ENCODE peak calls at places on chromosomes 12 and 14, in five cellular contexts. E, B, L, F and Z are unnamed samples.

GRCh38 chr12:66144796-66145754 is 14.5 kb upstream of the LLPH start:
- DNase-seq in L (peak), E (peak), B (no peak), F (no peak), Z (peak)

GRCh38 chr12:62713723-62714122 is 221.2 kb downstream of the PPM1H start:
- DNase-seq in L (no peak), B (no peak), E (no peak), F (no peak), Z (no peak)

GRCh38 chr14:75513911-75514672 is 8.2 kb upstream of the BATF start:
- DNase-seq in F (no peak), B (peak), E (peak), L (peak), Z (no peak)

GRCh38 chr14:91144425-91145145 is 30.7 kb downstream of the DGLUCY start:
- DNase-seq in B (no peak), E (no peak), L (no peak), F (no peak), Z (peak)

GRCh38 chr12:77189463-77189862 is 124.1 kb upstream of the E2F7 start:
- DNase-seq in L (no peak), B (no peak), E (no peak), F (no peak), Z (peak)

GRCh38 chr14:56809262-56810215 is 740 bp downstream of the OTX2 start:
- DNase-seq in F (peak), L (no peak), B (no peak), E (no peak), Z (no peak)

GRCh38 chr12:68451261-68452091 is 119.3 kb upstream of the MDM1 start:
- DNase-seq in E (peak), B (peak), L (peak), F (no peak), Z (no peak)

GRCh38 chr12:112728909-112729308 is 62.6 kb upstream of the RPH3A start:
- DNase-seq in L (no peak), B (no peak), E (no peak), F (no peak), Z (no peak)

GRCh38 chr14:43692706-43693105 is 814.4 kb downstream of the FSCB start:
- DNase-seq in L (no peak), F (no peak), B (no peak), E (no peak), Z (no peak)

GRCh38 chr14:71725802-71726638 is 206.2 kb upstream of the RGS6 start:
- DNase-seq in B (no peak), E (no peak), L (no peak), F (no peak), Z (peak)

GRCh38 chr12:108099085-108099484 is 30.0 kb upstream of the WSCD2 start:
- DNase-seq in E (no peak), F (no peak), L (peak), B (no peak), Z (no peak)

GRCh38 chr12:41970744-41971143 is 173.9 kb downstream of the GXYLT1 start:
- DNase-seq in F (no peak), B (no peak), E (no peak), L (no peak), Z (no peak)

GRCh38 chr12:130982565-130983225 is 29.0 kb downstream of the ADGRD1 start:
- DNase-seq in F (no peak), E (no peak), L (no peak), B (no peak), Z (no peak)

GRCh38 chr12:27682534-27682933 is 13.7 kb upstream of the REP15 start:
- DNase-seq in B (no peak), L (no peak), F (no peak), E (no peak), Z (no peak)

GRCh38 chr12:124607681-124608425 is 40.4 kb upstream of the NCOR2 start:
- DNase-seq in L (no peak), F (no peak), E (no peak), B (no peak), Z (no peak)

GRCh38 chr12:112170376-112170775 is 45.0 kb downstream of the TRAFD1 start:
- DNase-seq in L (peak), F (peak), B (no peak), E (no peak), Z (no peak)

DNA sequence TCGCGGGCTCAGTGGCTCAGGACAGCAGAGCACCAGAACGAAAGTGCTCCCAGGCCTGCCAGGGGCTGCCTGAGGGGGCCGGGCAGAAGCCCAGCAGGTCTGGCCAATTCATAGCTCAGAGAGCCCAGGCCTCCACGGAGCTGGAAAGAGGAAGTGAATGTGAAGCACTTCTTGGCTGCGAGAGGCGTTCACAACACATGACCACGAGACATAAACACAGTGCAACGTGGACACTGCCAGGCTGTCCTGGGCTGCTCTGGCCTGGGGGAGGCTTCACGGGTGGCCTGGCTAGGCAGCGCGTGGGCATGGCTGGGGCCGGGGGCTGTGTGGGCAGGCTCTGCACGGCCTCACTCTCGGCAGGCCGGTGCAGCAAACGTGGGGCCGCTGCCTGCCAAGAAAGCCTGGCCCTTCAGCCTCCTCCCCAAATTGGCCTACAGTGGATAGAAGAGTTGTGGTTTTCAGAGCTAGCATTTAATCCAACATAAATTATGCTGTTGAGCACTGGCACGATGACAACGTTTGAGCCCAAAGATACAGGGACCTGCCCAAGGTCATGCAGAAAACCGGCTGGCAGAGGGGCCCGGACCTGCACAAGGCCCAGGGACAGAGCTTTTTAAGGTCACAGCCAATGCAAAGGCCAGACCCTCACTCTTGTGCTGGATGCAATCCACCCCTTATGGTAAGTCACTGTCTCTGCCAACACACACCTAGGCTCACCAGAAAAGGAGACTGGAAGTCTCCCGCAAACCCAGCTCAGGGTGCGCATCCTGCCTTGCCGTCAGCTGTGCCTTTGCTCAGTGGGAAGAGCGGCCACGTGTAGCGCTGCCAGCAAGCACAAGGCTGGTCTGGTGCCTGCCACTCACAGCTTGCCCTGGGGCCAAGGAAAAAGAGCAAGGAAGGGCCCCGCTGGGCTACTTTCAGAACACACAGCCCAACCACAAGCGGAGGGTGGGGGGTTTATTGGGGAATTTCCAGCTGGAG is 8.6 kb downstream of the SLC25A29 start:
- DNase-seq in F (no peak), B (peak), L (peak), E (peak), Z (no peak)
- TF ChIP-seq CTCF in F (no peak), B (no peak), L (no peak), E (no peak), Z (no peak)

DNA sequence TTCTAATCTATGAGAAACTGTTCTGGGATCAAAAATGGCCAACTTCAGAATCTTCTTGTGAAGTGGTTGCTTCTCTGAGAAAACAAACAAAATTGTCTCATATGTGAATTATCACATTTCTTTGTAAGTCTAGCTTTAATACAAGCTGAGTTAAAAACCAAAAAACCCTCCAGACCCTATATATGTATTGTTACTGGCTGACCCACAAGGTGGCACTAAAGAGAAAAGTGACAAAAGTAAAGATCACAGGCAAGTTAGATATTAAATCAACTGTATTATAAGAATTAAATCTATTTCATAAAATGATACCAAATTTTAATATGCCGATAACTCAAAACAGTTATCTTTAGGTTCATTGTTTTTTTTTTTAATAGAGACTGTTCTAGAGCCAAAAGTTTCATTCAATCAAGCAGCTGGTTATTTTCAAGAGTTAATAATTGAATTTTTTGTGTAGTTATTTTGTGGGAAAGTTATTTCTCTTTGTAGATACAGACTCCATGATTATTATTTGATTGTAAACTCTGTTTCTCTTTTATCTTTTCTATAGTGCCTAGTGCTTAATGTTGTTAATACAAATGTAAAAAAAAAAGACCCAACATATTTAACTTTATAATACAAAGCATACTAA is 7.5 kb upstream of the TRHDE start:
- DNase-seq in F (no peak), L (peak), B (no peak), E (no peak), Z (no peak)
- TF ChIP-seq CTCF in F (peak), L (peak), B (peak), E (no peak), Z (peak)

DNA sequence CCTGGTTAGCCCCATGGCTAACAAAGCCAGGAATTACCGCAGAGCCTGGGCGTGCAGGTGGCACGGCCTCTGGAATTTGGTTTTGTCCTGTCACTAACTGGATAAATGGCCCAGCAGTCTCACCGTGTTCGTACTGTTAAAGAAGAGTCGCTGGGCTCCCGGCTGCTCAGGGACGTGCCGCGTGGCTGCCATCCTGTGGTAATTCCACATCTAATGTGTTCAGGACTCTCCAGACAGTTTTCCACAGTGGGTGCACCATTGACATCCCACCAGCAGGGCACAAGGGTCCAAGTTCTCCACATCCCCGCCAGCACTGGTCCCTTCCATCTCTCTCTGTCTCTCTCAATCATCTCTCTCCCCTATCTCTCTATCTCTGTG is 19.6 kb downstream of the NOC4L start:
- DNase-seq in F (no peak), L (no peak), E (no peak), B (no peak), Z (no peak)
- TF ChIP-seq CTCF in F (no peak), L (no peak), E (no peak), B (no peak), Z (no peak)

GRCh38 chr14:64986578-64987571 is at the start of gene FNTB:
- DNase-seq in B (peak), L (peak), E (peak), F (peak), Z (peak)
- TF ChIP-seq CTCF in B (peak), L (peak), E (peak), F (peak), Z (peak)

DNA sequence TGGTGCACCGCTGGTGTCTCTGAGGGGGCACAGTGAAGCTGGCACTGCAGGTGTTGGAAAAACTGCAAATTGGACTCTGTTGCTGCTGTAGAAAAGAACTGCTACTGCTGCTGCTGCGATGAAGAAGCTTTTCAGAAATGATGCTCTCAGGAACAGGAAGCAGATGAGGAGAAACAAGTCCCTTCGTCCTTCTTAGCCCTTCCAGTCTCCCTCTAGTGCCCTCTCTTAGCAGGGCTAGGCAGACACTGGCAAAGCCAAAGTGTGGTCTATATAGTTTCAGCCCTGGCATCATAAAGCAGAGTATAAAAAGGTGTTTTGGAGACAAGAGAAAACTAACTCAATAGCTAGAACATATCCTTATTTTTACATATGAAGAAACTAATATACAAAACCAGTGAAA is 174.5 kb downstream of the MYRFL start:
- DNase-seq in F (no peak), B (no peak), E (no peak), L (no peak), Z (no peak)
- TF ChIP-seq CTCF in F (no peak), B (no peak), E (no peak), L (no peak), Z (peak)

DNA sequence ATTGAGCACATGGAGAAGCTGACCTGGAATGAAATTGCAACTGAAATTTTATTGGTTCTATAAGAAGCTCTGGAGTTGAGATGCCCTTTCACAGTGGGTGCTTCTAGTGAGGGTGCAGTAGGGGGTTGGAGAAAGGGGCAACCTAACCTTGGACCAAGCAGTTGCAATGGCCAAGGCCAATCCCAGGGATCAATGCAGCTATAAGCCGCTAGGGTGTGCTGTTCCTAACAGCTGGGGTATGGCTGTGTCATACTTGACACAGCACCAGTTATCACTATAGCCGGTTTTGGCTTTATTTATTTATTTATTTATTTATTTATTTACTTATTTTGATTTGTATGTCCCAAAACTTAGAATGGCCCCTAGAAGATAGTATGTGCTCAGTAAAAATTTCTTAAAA is 505.9 kb downstream of the FLRT2 start:
- DNase-seq in B (no peak), L (peak), E (no peak), F (peak), Z (no peak)
- TF ChIP-seq CTCF in B (peak), L (peak), E (peak), F (peak), Z (peak)